ENCODE peak calls at places on chromosomes 3 and 15, in five cellular contexts. Y is psoas muscle, P is right lobe of liver, M is uterus, L is left lung. U is an unnamed sample.

GRCh38 chr15:65105038-65105437 is 10.0 kb downstream of the UBAP1L start:
- DNase-seq in Y (no peak), P (no peak), M (no peak), L (no peak), U (no peak)

GRCh38 chr3:112346491-112347122 is 13.7 kb downstream of the CD200 start:
- DNase-seq in Y (no peak), P (no peak), M (no peak), L (no peak), U (no peak)

GRCh38 chr3:127848131-127849129 is 26.1 kb upstream of the MGLL start:
- DNase-seq in Y (no peak), P (no peak), M (no peak), L (no peak), U (no peak)

GRCh38 chr15:67753901-67754300 is 71.4 kb upstream of the SKOR1 start:
- DNase-seq in Y (no peak), P (no peak), M (no peak), L (no peak), U (no peak)

GRCh38 chr15:31090741-31091140 is 10.8 kb downstream of the TRPM1 start:
- DNase-seq in Y (no peak), P (no peak), M (no peak), L (no peak), U (no peak)

GRCh38 chr3:59680916-59681315 is 631.1 kb upstream of the CFAP20DC start:
- DNase-seq in Y (no peak), P (no peak), M (no peak), L (no peak), U (no peak)

GRCh38 chr3:193930247-193930646 is 205.7 kb upstream of the HES1 start:
- DNase-seq in Y (no peak), P (no peak), M (no peak), L (no peak), U (no peak)

GRCh38 chr3:112308151-112308911 is 14.3 kb upstream of the SLC9C1 start:
- DNase-seq in Y (no peak), P (no peak), M (no peak), L (no peak), U (no peak)

GRCh38 chr15:25810631-25811077 is 52.5 kb downstream of the ATP10A start:
- DNase-seq in Y (no peak), P (no peak), M (no peak), L (no peak), U (no peak)

GRCh38 chr3:8327739-8328138 is 173.9 kb upstream of the LMCD1 start:
- DNase-seq in Y (no peak), P (no peak), M (no peak), L (no peak), U (no peak)

GRCh38 chr3:182052360-182052759 is 340.6 kb downstream of the SOX2 start:
- DNase-seq in Y (no peak), P (no peak), M (no peak), L (no peak), U (no peak)

GRCh38 chr3:707041-707440 is 385.8 kb upstream of the CNTN6 start:
- DNase-seq in Y (no peak), P (no peak), M (no peak), L (no peak), U (no peak)

GRCh38 chr3:177574232-177574856 is 377.1 kb upstream of the TBL1XR1 start:
- DNase-seq in Y (no peak), P (peak), M (no peak), L (no peak), U (no peak)

GRCh38 chr3:87370007-87370406 is 93.6 kb upstream of the POU1F1 start:
- DNase-seq in Y (no peak), P (no peak), M (no peak), L (no peak), U (no peak)

GRCh38 chr15:78509726-78510312 is 2.4 kb downstream of the HYKK start:
- DNase-seq in Y (no peak), P (no peak), M (no peak), L (no peak), U (no peak)

GRCh38 chr3:43695443-43695842 is 4.7 kb downstream of the ABHD5 start:
- DNase-seq in Y (no peak), P (no peak), M (no peak), L (no peak), U (no peak)

GRCh38 chr3:169337541-169337940 is 326.0 kb downstream of the MECOM start:
- DNase-seq in Y (no peak), P (no peak), M (no peak), L (no peak), U (no peak)

GRCh38 chr3:194685050-194685722 is 497 bp upstream of the FAM43A start:
- DNase-seq in Y (no peak), P (no peak), M (no peak), L (no peak), U (no peak)

GRCh38 chr3:158532099-158532734 is 38.8 kb upstream of the MLF1 start:
- DNase-seq in Y (no peak), P (no peak), M (no peak), L (no peak), U (peak)

GRCh38 chr15:96355561-96356129 is 25.1 kb downstream of the NR2F2 start:
- DNase-seq in Y (peak), P (no peak), M (no peak), L (no peak), U (no peak)

GRCh38 chr3:170508876-170509275 is 77.0 kb downstream of the SLC7A14 start:
- DNase-seq in Y (no peak), P (no peak), M (no peak), L (no peak), U (no peak)

GRCh38 chr3:4396599-4396998 is 70.5 kb downstream of the SUMF1 start:
- DNase-seq in Y (no peak), P (no peak), M (no peak), L (no peak), U (no peak)

GRCh38 chr15:33722005-33722672 is 246.2 kb upstream of the CHRM5 start:
- DNase-seq in Y (no peak), P (no peak), M (no peak), L (no peak), U (no peak)

GRCh38 chr15:85723960-85724945 is 70.5 kb downstream of the KLHL25 start:
- DNase-seq in Y (no peak), P (no peak), M (no peak), L (no peak), U (no peak)

GRCh38 chr15:70023064-70023768 is 74.5 kb downstream of the TLE3 start:
- DNase-seq in Y (no peak), P (no peak), M (no peak), L (no peak), U (peak)

GRCh38 chr3:44252332-44252731 is 10.6 kb downstream of the TOPAZ1 start:
- DNase-seq in Y (no peak), P (no peak), M (no peak), L (no peak), U (no peak)

GRCh38 chr3:106245400-106245799 is 376.6 kb upstream of the CBLB start:
- DNase-seq in Y (no peak), P (no peak), M (no peak), L (no peak), U (no peak)

GRCh38 chr3:187737401-187738088 is 7.7 kb downstream of the BCL6 start:
- DNase-seq in Y (peak), P (peak), M (peak), L (peak), U (no peak)

GRCh38 chr3:171049831-171050444 is 23.4 kb upstream of the SLC2A2 start:
- DNase-seq in Y (no peak), P (peak), M (no peak), L (peak), U (peak)

GRCh38 chr3:12198301-12198700 is 39.6 kb upstream of the TIMP4 start:
- DNase-seq in Y (no peak), P (no peak), M (no peak), L (no peak), U (no peak)

GRCh38 chr3:42635111-42635510 is 18.4 kb upstream of the ZBTB47 start:
- DNase-seq in Y (no peak), P (no peak), M (no peak), L (no peak), U (no peak)

GRCh38 chr15:40289140-40289775 is 6.4 kb upstream of the ANKRD63 start:
- DNase-seq in Y (no peak), P (peak), M (no peak), L (peak), U (no peak)

GRCh38 chr3:167450195-167450594 is 23.6 kb downstream of the SERPINI2 start:
- DNase-seq in Y (no peak), P (no peak), M (no peak), L (no peak), U (peak)

GRCh38 chr15:28942046-28942445 is 56.3 kb downstream of the APBA2 start:
- DNase-seq in Y (no peak), P (peak), M (no peak), L (peak), U (no peak)

GRCh38 chr15:70376929-70377691 is 279.4 kb upstream of the TLE3 start:
- DNase-seq in Y (peak), P (peak), M (peak), L (no peak), U (no peak)

GRCh38 chr3:29156071-29156715 is 124.7 kb upstream of the RBMS3 start:
- DNase-seq in Y (peak), P (no peak), M (no peak), L (peak), U (no peak)
- TF ChIP-seq CTCF in Y (no peak), P (no peak), M (no peak), L (no peak), U (no peak)

GRCh38 chr3:159929181-159929893 is 59.3 kb upstream of the IL12A start:
- DNase-seq in Y (peak), P (no peak), M (no peak), L (no peak), U (peak)
- TF ChIP-seq CTCF in Y (peak), P (peak), M (no peak), L (no peak), U (peak)

DNA sequence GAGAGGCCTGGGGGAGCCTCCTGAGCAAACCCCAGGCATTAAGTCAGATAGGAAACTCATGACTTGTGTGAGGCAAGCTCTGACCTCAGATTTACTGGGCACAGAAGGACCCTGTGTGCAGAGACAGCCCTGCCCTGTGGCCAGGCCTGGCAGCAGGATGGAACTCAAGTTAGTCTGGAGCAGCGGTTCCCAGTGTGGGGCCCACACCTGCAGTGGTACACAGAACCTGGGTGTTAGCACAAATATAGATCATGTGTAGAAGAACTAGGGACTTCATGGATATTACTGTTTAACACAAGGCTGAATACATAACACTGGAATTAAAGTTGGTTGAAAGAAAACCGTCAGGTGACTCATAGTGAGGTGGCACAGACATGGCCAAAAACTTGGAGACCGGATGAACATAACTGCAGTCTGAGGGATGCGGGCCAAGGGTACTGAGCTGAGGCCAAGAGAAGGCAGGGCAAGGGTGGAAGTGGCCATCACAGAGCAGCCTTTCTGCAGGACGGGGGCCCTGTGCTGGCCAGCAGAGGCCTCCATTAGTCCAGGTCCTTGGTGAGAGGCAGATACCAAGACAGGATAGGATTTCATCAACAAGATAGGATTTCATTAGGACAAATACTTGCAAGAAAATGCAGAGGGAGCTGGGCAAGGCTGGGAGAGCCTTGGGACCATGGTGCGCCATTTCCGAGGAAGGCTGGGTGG is 40.9 kb downstream of the IRAK2 start:
- DNase-seq in Y (peak), P (peak), M (peak), L (no peak), U (no peak)
- TF ChIP-seq CTCF in Y (no peak), P (no peak), M (no peak), L (no peak), U (no peak)

DNA sequence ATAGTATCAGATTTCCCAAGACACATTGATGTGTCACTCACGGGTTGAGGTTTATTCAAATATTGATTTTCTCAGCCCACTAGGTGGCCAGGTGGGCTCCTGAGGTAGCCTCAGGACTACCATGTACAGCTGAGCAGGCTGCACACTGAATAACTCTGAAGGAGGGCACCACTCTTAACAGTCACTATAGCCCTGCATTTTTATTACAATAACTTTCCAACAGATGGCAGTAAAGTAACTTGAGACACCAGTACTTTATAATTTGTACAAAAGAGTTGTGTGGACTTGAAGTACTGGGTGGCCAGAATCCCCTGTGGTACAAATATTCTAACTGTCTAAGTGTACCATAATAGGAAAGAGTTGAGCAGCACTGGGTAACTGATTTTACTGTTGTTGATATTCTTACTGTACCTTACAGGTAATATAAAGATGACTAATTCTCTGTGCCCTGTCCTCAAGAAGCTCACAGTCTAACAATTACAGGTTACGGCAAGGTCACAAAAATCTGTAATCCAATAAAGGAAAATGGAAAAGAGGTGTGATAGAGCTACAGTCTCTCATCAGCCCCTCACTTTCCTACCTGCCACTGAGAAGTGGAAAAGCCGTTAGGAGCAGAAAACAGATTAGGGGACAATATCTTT is 76.0 kb downstream of the ETFA start:
- DNase-seq in Y (no peak), P (no peak), M (no peak), L (no peak), U (no peak)
- TF ChIP-seq CTCF in Y (peak), P (peak), M (no peak), L (peak), U (peak)

DNA sequence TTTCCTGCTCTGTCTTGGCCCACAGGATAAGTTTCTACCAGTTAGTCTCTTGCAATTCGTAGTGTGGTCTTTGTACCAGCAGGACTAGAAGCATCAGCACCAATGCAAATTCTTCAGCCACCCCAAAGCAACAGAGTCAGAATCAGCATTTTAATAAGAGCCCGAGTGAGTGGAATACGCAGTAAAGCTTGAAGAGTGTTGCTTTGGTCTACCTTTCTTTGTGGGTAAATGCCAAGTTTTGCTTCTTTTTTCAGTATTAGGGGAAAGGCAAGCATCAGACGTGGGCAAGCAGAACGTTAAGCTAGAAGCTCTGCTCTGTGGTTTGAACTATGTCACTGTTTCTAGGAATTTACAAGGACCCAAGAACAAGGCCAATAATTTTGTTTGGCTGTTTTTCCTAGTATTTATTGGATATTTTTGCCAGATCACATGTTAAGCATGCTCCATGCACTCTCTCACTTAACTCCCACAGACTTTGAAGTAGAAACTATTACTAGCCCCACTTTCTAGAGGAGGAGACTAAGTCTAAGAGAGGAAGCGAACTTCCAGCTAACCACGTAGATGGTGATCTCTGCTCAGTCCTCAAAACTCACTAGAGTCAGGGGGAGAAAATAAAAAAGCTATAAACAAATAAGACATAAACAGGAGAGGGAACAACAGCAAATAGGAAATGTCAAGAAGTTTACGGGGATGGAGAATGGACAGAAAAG is 480.9 kb upstream of the PROK2 start:
- DNase-seq in Y (no peak), P (no peak), M (no peak), L (no peak), U (no peak)
- TF ChIP-seq CTCF in Y (no peak), P (no peak), M (no peak), L (no peak), U (no peak)

GRCh38 chr3:146331967-146332366 is 81.1 kb upstream of the PLSCR4 start:
- DNase-seq in Y (no peak), P (no peak), M (no peak), L (no peak), U (no peak)

GRCh38 chr3:146322216-146322615 is 71.3 kb upstream of the PLSCR4 start:
- DNase-seq in Y (no peak), P (no peak), M (no peak), L (no peak), U (no peak)

GRCh38 chr3:146325170-146325569 is 74.3 kb upstream of the PLSCR4 start:
- DNase-seq in Y (no peak), P (no peak), M (no peak), L (no peak), U (no peak)

GRCh38 chr3:146326875-146327543 is 76.1 kb upstream of the PLSCR4 start:
- DNase-seq in Y (no peak), P (peak), M (peak), L (no peak), U (peak)
- TF ChIP-seq CTCF in Y (peak), P (peak), M (peak), L (peak), U (peak)

GRCh38 chr3:38843898-38844297 is 27.9 kb upstream of the SCN10A start:
- DNase-seq in Y (no peak), P (no peak), M (no peak), L (no peak), U (no peak)
- TF ChIP-seq CTCF in Y (peak), P (peak), M (no peak), L (no peak), U (peak)

GRCh38 chr15:26972636-26973035 is 1.7 kb downstream of the GABRG3 start:
- DNase-seq in Y (no peak), P (no peak), M (no peak), L (no peak), U (no peak)

GRCh38 chr15:26970712-26971210 is at the start of gene GABRG3:
- DNase-seq in Y (no peak), P (no peak), M (no peak), L (no peak), U (no peak)

GRCh38 chr15:26971303-26972018 is 480 bp downstream of the GABRG3 start:
- DNase-seq in Y (no peak), P (no peak), M (no peak), L (peak), U (no peak)

DNA sequence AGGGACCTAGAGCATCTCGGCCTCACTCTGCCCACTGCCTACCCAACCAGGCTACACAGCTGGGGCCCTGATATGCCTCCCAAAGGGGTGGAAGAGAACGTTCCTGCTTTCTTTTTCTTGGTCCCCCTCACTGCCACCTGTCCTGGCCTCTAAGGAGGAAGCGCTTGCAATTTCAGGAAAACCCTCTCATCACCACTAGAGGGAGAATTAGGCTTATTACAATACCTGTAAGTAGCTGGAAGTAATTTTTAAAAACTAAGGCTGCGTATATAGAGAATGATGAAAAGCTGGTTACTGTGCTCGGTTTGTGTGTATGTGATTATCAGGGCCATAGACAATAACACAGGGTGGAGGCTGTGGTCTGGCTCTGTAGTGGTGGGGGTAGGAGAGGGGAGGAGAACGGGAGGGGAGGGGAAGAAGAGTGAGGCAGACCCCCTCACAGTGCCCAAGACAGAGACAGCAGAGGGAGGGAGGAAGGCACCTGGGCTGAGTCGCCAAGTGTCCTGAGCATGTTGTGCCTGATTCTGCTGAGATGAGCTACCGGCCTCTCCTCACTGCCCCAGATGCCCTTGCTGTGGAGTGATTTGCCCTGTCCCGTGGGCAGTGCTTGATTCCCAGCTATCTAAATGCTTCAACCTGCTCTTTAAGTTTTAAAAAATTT is 3.3 kb downstream of the GABRG3 start:
- DNase-seq in Y (no peak), P (no peak), M (no peak), L (no peak), U (no peak)
- TF ChIP-seq CTCF in Y (no peak), P (peak), M (no peak), L (no peak), U (no peak)

U was measured in GM13977.